ENCODE peak calls at places on chromosomes 4 and X, in six cellular contexts. G is IMR-90, L is hepatocyte, J is H1, W is left ventricle myocardium inferior, X is esophagus muscularis mucosa. A is an unnamed sample.

GRCh38 chrX:53087378-53087777 is 5.2 kb downstream of the TSPYL2 start:
- DNase-seq in G (no peak), L (no peak), J (no peak), W (no peak), X (no peak), A (no peak)

GRCh38 chr4:26022346-26022891 is 108.4 kb downstream of the SMIM20 start:
- DNase-seq in G (peak; percentile 80), L (peak; percentile 45), J (no peak), W (no peak), X (no peak), A (no peak)

GRCh38 chrX:11672213-11672612 is 6.5 kb upstream of the ARHGAP6 start:
- DNase-seq in G (no peak), L (no peak), J (no peak), W (no peak), X (no peak), A (no peak)

GRCh38 chr4:32706893-32707292 is 1986.7 kb downstream of the PCDH7 start:
- DNase-seq in G (no peak), L (no peak), J (no peak), W (no peak), X (no peak), A (no peak)

GRCh38 chrX:110006826-110007375 is 4.0 kb downstream of the TMEM164 start:
- DNase-seq in G (peak; percentile 19), L (no peak), J (no peak), W (no peak), X (no peak), A (no peak)

GRCh38 chr4:7070729-7071511 is 3.1 kb upstream of the GRPEL1 start:
- DNase-seq in G (peak; percentile 54), L (peak; percentile 89), J (peak; percentile 79), W (peak; percentile 76), X (peak; percentile 95), A (peak; percentile 84)

GRCh38 chrX:70456256-70456655 is 11.6 kb downstream of the DLG3 start:
- DNase-seq in G (no peak), L (no peak), J (no peak), W (no peak), X (no peak), A (no peak)

GRCh38 chr4:27568236-27568951 is 707.8 kb downstream of the STIM2 start:
- DNase-seq in G (no peak), L (no peak), J (no peak), W (no peak), X (no peak), A (no peak)

GRCh38 chr4:123816970-123817688 is 420.5 kb downstream of the SPRY1 start:
- DNase-seq in G (no peak), L (no peak), J (no peak), W (no peak), X (no peak), A (no peak)

GRCh38 chr4:140653718-140654515 is 85.2 kb upstream of the UCP1 start:
- DNase-seq in G (peak; percentile 49), L (peak; percentile 70), J (no peak), W (no peak), X (peak; percentile 39), A (no peak)

GRCh38 chr4:176762661-176763308 is 29.9 kb downstream of the VEGFC start:
- DNase-seq in G (no peak), L (no peak), J (no peak), W (no peak), X (no peak), A (no peak)

GRCh38 chrX:80285131-80285773 is 135.0 kb upstream of the TENT5D start:
- DNase-seq in G (peak; percentile 1), L (peak; percentile 63), J (peak; percentile 9), W (no peak), X (no peak), A (no peak)

DNA sequence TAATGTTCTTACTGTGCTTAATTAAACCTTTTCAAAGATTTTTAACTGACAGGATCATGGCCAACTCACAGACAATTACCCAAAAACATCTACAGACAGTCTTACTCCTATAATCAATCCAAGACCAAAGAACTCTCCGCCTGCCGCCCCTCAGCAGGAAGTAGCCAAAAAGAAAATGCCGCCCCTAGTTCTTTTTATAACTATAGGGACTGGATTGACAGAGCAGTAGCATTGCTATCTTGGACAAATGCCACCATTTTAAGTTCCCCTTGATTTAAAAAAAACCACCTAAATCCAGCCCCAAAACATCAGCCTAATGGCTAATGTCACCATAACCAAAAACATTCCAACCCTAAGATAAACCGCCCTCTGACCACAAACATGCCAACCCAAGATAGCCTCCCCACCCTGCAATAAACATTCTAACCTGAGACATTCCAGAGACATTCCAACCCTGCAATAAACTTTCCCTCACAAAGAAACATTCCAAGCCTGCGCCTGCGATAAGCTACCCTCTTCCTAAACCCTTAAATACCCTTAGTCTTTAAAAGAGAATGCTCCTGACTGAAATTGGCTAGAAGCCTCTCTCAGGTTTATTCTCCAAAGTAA is 77.0 kb downstream of the COQ2 start:
- DNase-seq in G (peak; percentile 67), L (peak; percentile 22), J (no peak), W (no peak), X (no peak), A (no peak)
- H3K4me1 ChIP-seq in G (peaks cover 2% of the 10 kb centered on the region), L (no peaks in the 10 kb centered on the region), J (no peaks in the 10 kb centered on the region), W (no peaks in the 10 kb centered on the region), X (no peaks in the 10 kb centered on the region), A (no peaks in the 10 kb centered on the region)

GRCh38 chr4:153523171-153523757 is 57.1 kb downstream of the TMEM131L start:
- DNase-seq in G (no peak), L (no peak), J (no peak), W (no peak), X (no peak), A (no peak)
- H3K4me3 ChIP-seq in G (no peak overlapping the region), L (no peak overlapping the region), J (no peak overlapping the region), W (no peak overlapping the region), X (no peak overlapping the region), A (no peak overlapping the region)

DNA sequence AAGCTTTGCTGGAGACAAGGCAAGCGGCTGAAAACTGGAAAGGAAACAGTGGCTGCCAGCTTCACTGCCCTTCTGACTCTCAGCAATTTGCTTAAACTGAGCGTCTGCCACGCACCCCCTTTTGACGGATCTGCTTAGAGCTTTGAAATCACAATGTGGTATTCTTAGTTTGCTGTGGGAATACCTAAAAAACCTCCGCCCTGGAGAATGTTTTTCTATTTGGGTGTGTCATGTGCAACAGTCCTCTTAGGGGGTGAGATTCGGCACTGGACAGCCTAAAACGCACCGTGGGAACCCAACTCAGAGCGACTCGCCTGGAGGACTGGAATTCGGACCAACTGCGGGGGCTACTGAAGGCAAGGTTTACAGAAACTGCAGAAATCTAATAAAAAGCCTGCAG is 199.9 kb downstream of the NSUN7 start:
- DNase-seq in G (no peak), L (no peak), J (no peak), W (no peak), X (no peak), A (no peak)
- TF ChIP-seq CTCF in G (no peak), L (no peak), J (no peak), W (no peak), X (no peak), A (no peak)

GRCh38 chr4:173498771-173499170 is 31.3 kb downstream of the HAND2 start:
- DNase-seq in G (no peak), L (no peak), J (no peak), W (no peak), X (peak; percentile 17), A (no peak)
- H3K4me1 ChIP-seq in G (peaks cover 3% of the 10 kb centered on the region), L (peaks cover 7% of the 10 kb centered on the region), J (peaks cover 12% of the 10 kb centered on the region), W (peaks cover 15% of the 10 kb centered on the region), X (peaks cover 21% of the 10 kb centered on the region), A (no peaks in the 10 kb centered on the region)

GRCh38 chrX:74225111-74225510 is 78.9 kb upstream of the ZCCHC13 start:
- DNase-seq in G (no peak), L (no peak), J (no peak), W (no peak), X (no peak), A (no peak)
- H3K4me3 ChIP-seq in G (no peak overlapping the region), L (no peak overlapping the region), J (no peak overlapping the region), W (no peak overlapping the region), X (no peak overlapping the region), A (no peak overlapping the region)

GRCh38 chr4:38994135-38994534 is 38.1 kb downstream of the TMEM156 start:
- DNase-seq in G (no peak), L (no peak), J (no peak), W (no peak), X (no peak), A (no peak)

GRCh38 chr4:38989487-38989886 is 42.7 kb downstream of the TMEM156 start:
- DNase-seq in G (peak; percentile 65), L (no peak), J (no peak), W (no peak), X (no peak), A (no peak)

GRCh38 chr4:38990241-38990640 is 42.0 kb downstream of the TMEM156 start:
- DNase-seq in G (no peak), L (no peak), J (no peak), W (no peak), X (no peak), A (no peak)

DNA sequence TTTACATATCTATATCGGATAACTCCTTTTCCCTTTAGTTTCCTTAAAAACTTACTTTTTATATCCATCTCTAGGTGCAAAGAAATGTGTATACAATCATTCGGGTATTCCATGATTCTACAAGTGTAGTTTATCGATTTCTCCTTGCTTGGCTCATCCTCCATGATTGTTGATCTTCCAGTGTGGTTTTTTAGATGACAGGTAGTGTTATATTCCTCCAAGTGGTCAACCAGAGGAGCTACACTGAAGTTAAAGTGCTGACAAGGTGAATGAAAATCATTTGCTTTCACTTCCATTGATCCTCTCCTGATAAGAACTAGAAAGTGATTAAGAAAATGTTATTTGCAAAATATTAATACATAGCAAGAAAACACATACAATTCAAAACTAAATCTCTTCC is 38.5 kb downstream of the TMEM156 start:
- DNase-seq in G (no peak), L (no peak), J (no peak), W (no peak), X (no peak), A (no peak)
- TF ChIP-seq CTCF in G (peak; percentile 23), L (no peak), J (peak; percentile 37), W (no peak), X (peak; percentile 18), A (no peak)

DNA sequence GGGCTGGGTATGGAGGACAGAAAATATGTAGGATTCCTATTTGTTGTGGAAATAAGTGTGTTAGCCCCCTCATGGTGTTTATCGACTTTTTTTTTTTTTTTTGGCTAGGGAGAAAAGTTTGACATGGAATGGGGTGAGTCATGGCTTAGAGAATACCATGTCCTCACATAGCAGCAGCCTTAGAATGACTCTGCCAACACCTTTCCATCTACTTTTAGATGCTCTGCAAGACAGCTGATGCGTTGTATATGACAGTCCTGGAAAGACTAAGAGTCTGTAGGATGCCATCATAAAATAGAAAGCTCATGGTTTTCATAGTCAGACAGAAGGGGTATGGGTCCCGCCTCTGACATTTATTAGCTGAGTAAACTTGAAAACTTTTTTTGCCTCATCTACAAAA is 37.7 kb downstream of the MTTP start:
- DNase-seq in G (no peak), L (no peak), J (no peak), W (no peak), X (no peak), A (no peak)
- H3K4me1 ChIP-seq in G (no peaks in the 10 kb centered on the region), L (no peaks in the 10 kb centered on the region), J (no peaks in the 10 kb centered on the region), W (peaks cover 13% of the 10 kb centered on the region), X (peaks cover 24% of the 10 kb centered on the region), A (no peaks in the 10 kb centered on the region)

GRCh38 chrX:154822029-154822428 is 12.4 kb downstream of the SMIM9 start:
- DNase-seq in G (no peak), L (no peak), J (no peak), W (no peak), X (no peak), A (no peak)
- H3K4me3 ChIP-seq in G (no peak overlapping the region), L (no peak overlapping the region), J (no peak overlapping the region), W (no peak overlapping the region), X (no peak overlapping the region), A (no peak overlapping the region)

A was measured in tibial nerve.